ENCODE peak calls at places on chromosomes 13 and 19, in six cellular contexts. M, Q, G, D, C and O are unnamed samples.

GRCh38 chr19:33554821-33555220 is 33.2 kb upstream of the PEPD start:
- DNase-seq in Q (no peak), C (no peak), M (no peak), G (no peak), D (no peak), O (no peak)

GRCh38 chr19:43619262-43620060 is at the start of gene ZNF428:
- DNase-seq in M (peak), G (peak), Q (peak), C (peak), D (peak), O (peak)

GRCh38 chr19:20244356-20244755 is 77.3 kb downstream of the ZNF486 start:
- DNase-seq in C (no peak), D (no peak), M (no peak), Q (no peak), G (no peak), O (no peak)

GRCh38 chr13:110017379-110017778 is 231.0 kb upstream of the IRS2 start:
- DNase-seq in D (no peak), Q (no peak), C (no peak), M (peak), G (peak), O (no peak)

GRCh38 chr13:29905845-29906244 is 55.4 kb upstream of the UBL3 start:
- DNase-seq in Q (no peak), M (peak), D (no peak), C (no peak), G (peak), O (peak)

GRCh38 chr13:29868581-29868980 is 18.2 kb upstream of the UBL3 start:
- DNase-seq in M (no peak), G (no peak), D (no peak), C (no peak), Q (no peak), O (no peak)

GRCh38 chr13:111046590-111047141 is 68.4 kb upstream of the ARHGEF7 start:
- DNase-seq in D (peak), M (peak), Q (no peak), G (no peak), C (peak), O (no peak)

GRCh38 chr13:81872581-81872980 is 1531.7 kb upstream of the SPRY2 start:
- DNase-seq in G (peak), Q (peak), D (no peak), M (no peak), C (no peak), O (peak)

GRCh38 chr13:112056284-112056727 is 10.6 kb upstream of the SOX1 start:
- DNase-seq in G (no peak), M (no peak), D (no peak), Q (peak), C (no peak), O (no peak)

GRCh38 chr13:28297341-28297740 is 159.0 kb downstream of the PAN3 start:
- DNase-seq in G (no peak), M (no peak), D (no peak), Q (no peak), C (no peak), O (no peak)

GRCh38 chr19:6613711-6614110 is 22.8 kb upstream of the CD70 start:
- DNase-seq in D (no peak), C (no peak), G (no peak), M (no peak), Q (no peak), O (no peak)

GRCh38 chr13:67238277-67238859 is 8.2 kb upstream of the PCDH9 start:
- DNase-seq in D (peak), M (peak), Q (peak), C (no peak), G (no peak), O (peak)

GRCh38 chr19:18278521-18279265 is 2.7 kb downstream of the JUND start:
- DNase-seq in D (peak), Q (no peak), G (peak), C (no peak), M (no peak), O (no peak)

GRCh38 chr19:32311371-32311770 is 34.0 kb upstream of the ZNF507 start:
- DNase-seq in D (no peak), M (no peak), C (no peak), Q (no peak), G (no peak), O (no peak)

GRCh38 chr19:41960973-41961372 is 1.9 kb upstream of the RABAC1 start:
- DNase-seq in D (no peak), M (no peak), Q (no peak), C (no peak), G (no peak), O (no peak)

GRCh38 chr13:91347996-91348905 is 764 bp downstream of the MIR17HG start:
- DNase-seq in M (no peak), G (peak), D (peak), Q (no peak), C (no peak), O (no peak)

GRCh38 chr19:11261902-11262839 is at the start of gene DOCK6:
- DNase-seq in D (peak), C (no peak), M (no peak), Q (peak), G (no peak), O (no peak)

GRCh38 chr19:40803857-40804782 is 5.1 kb downstream of the EGLN2 start:
- DNase-seq in C (peak), Q (no peak), G (no peak), D (peak), M (no peak), O (peak)

GRCh38 chr13:91133941-91134772 is 213.3 kb upstream of the MIR17HG start:
- DNase-seq in G (peak), C (no peak), M (peak), Q (peak), D (peak), O (peak)

GRCh38 chr13:102045713-102046112 is 356.1 kb downstream of the FGF14 start:
- DNase-seq in C (no peak), G (no peak), D (no peak), M (no peak), Q (no peak), O (no peak)

GRCh38 chr19:55640577-55641375 is at the start of gene ZNF580:
- DNase-seq in C (no peak), G (peak), M (peak), D (peak), Q (peak), O (peak)

GRCh38 chr19:45884682-45885555 is 1.0 kb downstream of the IRF2BP1 start:
- DNase-seq in G (no peak), D (peak), M (no peak), Q (peak), C (no peak), O (no peak)

GRCh38 chr13:49046534-49046933 is 70.8 kb downstream of the FNDC3A start:
- DNase-seq in G (no peak), C (no peak), Q (no peak), D (no peak), M (peak), O (no peak)

GRCh38 chr19:23262892-23263291 is 12.7 kb upstream of the ZNF724 start:
- DNase-seq in D (no peak), C (no peak), M (no peak), G (no peak), Q (no peak), O (no peak)

GRCh38 chr13:49071341-49071937 is 95.7 kb downstream of the FNDC3A start:
- DNase-seq in Q (no peak), G (no peak), M (peak), C (no peak), D (no peak), O (no peak)

GRCh38 chr13:100542546-100543156 is 45.9 kb downstream of the GGACT start:
- DNase-seq in D (no peak), M (peak), G (peak), C (peak), Q (no peak), O (peak)

GRCh38 chr13:34360702-34361101 is 542.8 kb downstream of the RFC3 start:
- DNase-seq in G (no peak), M (no peak), C (no peak), D (no peak), Q (no peak), O (no peak)

GRCh38 chr19:58326914-58327726 is at the start of gene ZSCAN22:
- DNase-seq in M (peak), Q (peak), G (peak), D (peak), C (peak), O (peak)

GRCh38 chr13:50888362-50888761 is 21.2 kb upstream of the RNASEH2B start:
- DNase-seq in G (no peak), C (no peak), M (no peak), Q (no peak), D (no peak), O (no peak)

GRCh38 chr19:11205939-11206570 is 8.7 kb upstream of the KANK2 start:
- DNase-seq in M (no peak), G (no peak), D (no peak), C (peak), Q (no peak), O (no peak)

GRCh38 chr13:67971291-67971690 is 741.2 kb upstream of the PCDH9 start:
- DNase-seq in G (no peak), Q (no peak), C (no peak), D (no peak), M (no peak), O (no peak)

GRCh38 chr19:48512504-48513288 is 1.1 kb upstream of the LMTK3 start:
- DNase-seq in D (no peak), M (no peak), Q (no peak), C (no peak), G (no peak), O (no peak)

GRCh38 chr19:48511321-48511731 is 309 bp downstream of the LMTK3 start:
- DNase-seq in M (no peak), Q (no peak), D (no peak), G (no peak), C (no peak), O (no peak)

GRCh38 chr19:48513289-48514122 is 1.9 kb upstream of the LMTK3 start:
- DNase-seq in M (peak), D (peak), C (no peak), G (peak), Q (peak), O (peak)

GRCh38 chr19:48510421-48511268 is 990 bp downstream of the LMTK3 start:
- DNase-seq in M (peak), C (no peak), D (peak), G (peak), Q (peak), O (no peak)

GRCh38 chr19:48511800-48512503 is at the start of gene LMTK3:
- DNase-seq in M (peak), C (no peak), Q (peak), D (peak), G (peak), O (no peak)
- TF ChIP-seq SMC3 in M (no peak), C (no peak), Q (no peak), D (no peak), G (no peak), O (no peak)

DNA sequence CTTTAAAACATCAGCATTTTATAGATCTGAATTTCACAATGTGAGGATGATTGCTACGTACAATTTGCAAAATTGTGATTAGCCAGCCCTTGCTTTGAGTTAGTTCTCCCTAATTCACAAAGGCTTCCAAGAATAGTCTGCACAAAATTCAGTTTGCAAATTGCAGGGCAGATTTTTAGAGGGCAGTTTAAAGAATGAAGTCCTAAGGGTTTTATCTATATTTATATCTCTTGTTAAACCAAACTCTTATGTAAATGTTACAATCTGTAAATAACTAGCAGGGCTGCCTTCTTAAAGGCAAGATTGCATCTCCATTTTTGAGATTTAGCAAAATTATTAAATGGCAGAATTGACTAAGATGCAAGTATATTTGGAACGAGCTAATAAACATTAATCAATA is 52.8 kb upstream of the ZNF536 start:
- DNase-seq in D (no peak), Q (no peak), G (no peak), M (no peak), C (no peak), O (no peak)
- TF ChIP-seq SMC3 in D (no peak), Q (no peak), G (no peak), M (no peak), C (no peak), O (no peak)

GRCh38 chr19:17236831-17237543 is 8.7 kb downstream of the NR2F6 start:
- DNase-seq in C (no peak), D (no peak), G (no peak), Q (no peak), M (no peak), O (no peak)

GRCh38 chr19:17237747-17238706 is 7.7 kb downstream of the NR2F6 start:
- DNase-seq in D (no peak), Q (no peak), M (no peak), G (no peak), C (no peak), O (no peak)

GRCh38 chr19:17236414-17236716 is 9.4 kb downstream of the NR2F6 start:
- DNase-seq in G (no peak), Q (no peak), C (no peak), D (no peak), M (no peak), O (no peak)

GRCh38 chr19:17234911-17235617 is 9.0 kb downstream of the OCEL1 start:
- DNase-seq in Q (peak), G (peak), C (no peak), D (peak), M (peak), O (no peak)

DNA sequence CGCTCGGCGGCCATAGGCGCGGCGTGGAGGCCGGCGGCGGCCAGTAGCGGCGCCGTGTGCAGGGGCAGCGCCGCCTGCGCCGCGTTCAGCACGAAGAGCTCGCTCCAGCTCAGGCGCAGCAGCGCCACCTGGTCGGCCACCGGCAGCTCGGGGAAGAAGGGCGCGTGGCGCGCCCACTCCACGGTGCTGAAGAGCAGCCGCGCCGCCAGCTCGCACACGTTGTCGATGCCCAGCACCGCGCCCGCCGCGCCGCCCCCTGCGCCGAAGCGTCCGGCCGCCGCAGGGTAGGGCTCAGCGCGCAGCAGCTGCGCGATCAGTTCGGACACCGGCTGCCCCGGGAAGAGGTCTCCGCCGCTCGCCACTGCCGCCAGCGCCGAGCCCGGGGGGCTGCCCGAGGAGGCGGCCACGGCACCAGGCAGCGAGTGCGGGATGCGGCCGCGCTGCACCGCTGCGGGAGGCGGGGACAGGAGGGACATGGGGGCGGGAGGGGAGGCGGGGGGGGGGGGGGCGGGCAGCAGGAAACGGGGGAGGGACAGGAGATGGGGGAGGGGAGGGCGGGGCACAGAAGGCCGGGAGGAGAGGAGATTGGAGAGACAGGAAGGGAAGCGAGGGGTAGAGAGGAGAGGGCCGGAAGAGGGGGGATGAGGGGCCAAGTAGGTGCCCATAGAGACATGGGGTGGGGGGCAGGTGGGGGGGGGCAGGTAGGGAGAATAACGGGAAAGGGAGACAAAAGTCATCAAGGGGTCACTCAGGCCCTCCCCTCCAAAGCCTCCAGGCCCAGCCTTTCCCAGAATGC is 9.8 kb downstream of the OCEL1 start:
- DNase-seq in C (no peak), M (peak), D (peak), G (peak), Q (peak), O (no peak)
- TF ChIP-seq SMC3 in C (peak), M (peak), D (peak), G (peak), Q (peak), O (no peak)

DNA sequence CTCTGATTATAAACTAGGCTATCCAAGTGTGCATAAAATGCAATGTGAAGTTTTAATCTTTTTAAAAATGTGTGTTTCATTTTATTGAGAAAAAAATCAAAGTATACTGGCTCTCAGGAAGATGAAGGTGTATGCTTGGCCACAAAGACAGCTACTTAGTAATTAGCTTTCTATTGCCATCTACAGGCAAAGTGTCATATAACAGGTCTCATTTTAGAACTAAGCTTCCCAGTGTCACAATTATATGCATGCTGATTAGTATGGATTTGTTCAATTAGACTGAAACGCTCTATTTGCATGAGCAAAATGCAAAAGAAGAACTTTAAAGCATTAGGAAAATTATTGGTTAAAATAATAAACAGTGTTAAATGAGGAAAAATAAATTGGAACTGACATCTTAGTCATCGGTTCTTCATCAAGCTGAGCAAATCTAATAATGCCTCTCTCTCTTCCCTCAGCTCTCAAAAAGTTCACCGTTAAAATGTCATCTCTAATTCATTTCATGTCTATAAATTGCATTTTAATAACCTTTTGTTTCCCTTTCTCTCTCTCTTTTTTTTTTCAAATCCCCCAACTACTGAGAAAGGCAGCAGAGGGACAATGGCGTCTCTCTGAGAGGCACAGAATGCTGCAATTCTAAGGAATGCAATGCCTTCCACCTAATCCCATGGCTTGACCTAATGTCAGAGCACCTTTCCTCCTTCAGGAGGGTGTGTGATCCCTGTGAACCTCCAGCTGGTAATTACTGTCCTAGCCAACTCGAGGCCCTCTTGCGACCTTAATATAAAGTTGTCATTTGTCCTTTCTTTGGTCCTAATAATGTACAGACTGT is 313.1 kb upstream of the MAB21L1 start:
- DNase-seq in D (no peak), Q (no peak), C (no peak), G (peak), M (peak), O (peak)
- TF ChIP-seq SMC3 in D (no peak), Q (peak), C (peak), G (peak), M (peak), O (no peak)